ENCODE peak calls at places on chromosomes 11 and 22, in seven cellular contexts. Q is SK-N-SH, R is transverse colon, D is upper lobe of left lung, F is ovary, I is tibial nerve, E is stomach. G is an unnamed sample.

GRCh38 chr11:129131361-129131760 is 60.8 kb downstream of the ARHGAP32 start:
- DNase-seq in Q (no peak), R (no peak), D (no peak), F (no peak), I (no peak), E (no peak), G (no peak)

GRCh38 chr11:73461844-73462435 is 85.7 kb downstream of the RELT start:
- DNase-seq in Q (no peak), R (no peak), D (no peak), F (no peak), I (no peak), E (no peak), G (no peak)

GRCh38 chr22:25032066-25032465 is 79.5 kb downstream of the KIAA1671 start:
- DNase-seq in Q (no peak), R (no peak), D (no peak), F (no peak), I (no peak), E (no peak), G (no peak)

GRCh38 chr11:101267654-101268053 is 138.0 kb upstream of the PGR start:
- DNase-seq in Q (no peak), R (no peak), D (no peak), F (no peak), I (no peak), E (no peak), G (no peak)

GRCh38 chr11:12163181-12163841 is 52.9 kb downstream of the MICAL2 start:
- DNase-seq in Q (no peak), R (peak; percentile 66), D (no peak), F (no peak), I (no peak), E (no peak), G (no peak)

GRCh38 chr22:41308054-41308453 is 6.7 kb downstream of the ZC3H7B start:
- DNase-seq in Q (no peak), R (no peak), D (no peak), F (no peak), I (no peak), E (no peak), G (no peak)

GRCh38 chr11:32326522-32326921 is 108.8 kb downstream of the WT1 start:
- DNase-seq in Q (no peak), R (no peak), D (no peak), F (no peak), I (no peak), E (no peak), G (no peak)

GRCh38 chr11:26194871-26195270 is 137.1 kb upstream of the ANO3 start:
- DNase-seq in Q (no peak), R (no peak), D (no peak), F (no peak), I (no peak), E (no peak), G (no peak)

GRCh38 chr11:114077482-114078305 is 18.2 kb downstream of the ZBTB16 start:
- DNase-seq in Q (no peak), R (peak; percentile 51), D (peak; percentile 59), F (peak; percentile 18), I (no peak), E (no peak), G (no peak)

GRCh38 chr11:47186937-47187681 is 875 bp upstream of the PACSIN3 start:
- DNase-seq in Q (peak; percentile 72), R (peak; percentile 51), D (peak; percentile 63), F (peak; percentile 64), I (peak; percentile 50), E (peak; percentile 59), G (no peak)

GRCh38 chr11:104467414-104467813 is 303.5 kb upstream of the PDGFD start:
- DNase-seq in Q (no peak), R (no peak), D (no peak), F (no peak), I (no peak), E (no peak), G (no peak)

GRCh38 chr11:2769779-2770555 is 70.2 kb upstream of the KCNQ1OT1 start:
- DNase-seq in Q (no peak), R (no peak), D (peak; percentile 10), F (peak; percentile 16), I (peak; percentile 4), E (no peak), G (peak; percentile 89)

GRCh38 chr11:124109377-124109776 is 5.9 kb upstream of the VWA5A start:
- DNase-seq in Q (no peak), R (no peak), D (no peak), F (no peak), I (no peak), E (no peak), G (no peak)

GRCh38 chr22:29765905-29766631 is 739 bp downstream of the ZMAT5 start:
- DNase-seq in Q (peak; percentile 39), R (peak; percentile 44), D (no peak), F (no peak), I (no peak), E (peak; percentile 28), G (no peak)

GRCh38 chr11:88469828-88470227 is 132.3 kb upstream of the CTSC start:
- DNase-seq in Q (no peak), R (no peak), D (no peak), F (no peak), I (no peak), E (no peak), G (no peak)

GRCh38 chr11:35141538-35141937 is 2.6 kb downstream of the CD44 start:
- DNase-seq in Q (no peak), R (peak; percentile 85), D (peak; percentile 90), F (no peak), I (peak; percentile 32), E (peak; percentile 60), G (peak; percentile 96)

GRCh38 chr22:44088976-44089570 is 65.0 kb downstream of the PARVB start:
- DNase-seq in Q (no peak), R (peak; percentile 22), D (no peak), F (no peak), I (no peak), E (no peak), G (no peak)

GRCh38 chr11:38612701-38613100 is 2014.7 kb upstream of the RAG2 start:
- DNase-seq in Q (no peak), R (no peak), D (no peak), F (no peak), I (no peak), E (no peak), G (no peak)

GRCh38 chr11:133964946-133965632 is 8.3 kb upstream of the IGSF9B start:
- DNase-seq in Q (no peak), R (no peak), D (peak; percentile 72), F (no peak), I (no peak), E (no peak), G (no peak)

GRCh38 chr11:20671856-20672546 is 2.6 kb downstream of the NELL1 start:
- DNase-seq in Q (peak; percentile 67), R (no peak), D (no peak), F (no peak), I (no peak), E (no peak), G (peak; percentile 37)

GRCh38 chr11:35115688-35116030 is 23.3 kb upstream of the CD44 start:
- DNase-seq in Q (no peak), R (no peak), D (no peak), F (no peak), I (no peak), E (no peak), G (no peak)

GRCh38 chr11:112925516-112926310 is 35.5 kb upstream of the NCAM1 start:
- DNase-seq in Q (no peak), R (no peak), D (no peak), F (no peak), I (no peak), E (no peak), G (no peak)

DNA sequence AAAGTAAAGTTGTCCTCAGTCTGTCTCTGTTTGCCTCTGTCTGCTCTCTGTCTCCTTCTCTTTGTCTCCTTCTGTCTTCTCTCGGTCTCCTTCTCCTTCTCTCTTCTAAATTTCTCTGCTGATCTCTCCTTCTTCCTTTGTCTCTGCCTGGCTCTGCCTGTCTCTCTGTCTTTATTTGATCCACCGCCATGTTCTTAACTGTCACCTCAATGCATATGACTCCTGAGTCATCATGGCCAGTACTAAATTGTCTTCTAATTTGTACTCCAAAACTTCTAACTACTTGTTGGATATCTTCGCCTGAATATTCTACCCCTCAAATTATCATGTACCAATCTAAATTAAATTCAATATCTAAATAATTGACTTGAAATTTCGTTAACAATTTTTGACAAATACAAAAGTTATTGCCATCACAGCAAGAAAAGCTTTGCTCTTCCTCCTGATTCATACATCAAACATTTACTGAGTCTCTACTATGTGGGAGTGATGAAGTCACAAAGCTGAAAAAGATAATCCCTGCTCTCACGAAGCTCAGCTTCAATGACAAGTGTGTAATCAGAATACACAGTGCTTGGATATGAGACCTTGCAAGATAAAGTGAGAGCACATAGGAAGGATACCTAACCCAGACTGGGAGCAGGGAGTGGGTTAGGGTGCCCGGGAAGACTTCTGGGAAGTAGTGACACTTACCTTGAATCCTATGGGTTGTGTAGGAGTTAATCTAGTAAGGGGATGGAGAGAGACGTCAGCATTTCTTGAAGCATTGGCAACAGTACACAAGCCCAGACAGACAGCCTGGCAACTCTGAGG is 193.0 kb downstream of the MAML2 start:
- DNase-seq in Q (no peak), R (no peak), D (no peak), F (no peak), I (no peak), E (no peak), G (no peak)
- TF ChIP-seq EP300 in Q (no peak), R (no peak), D (no peak), F (no peak), I (no peak), E (no peak), G (no peak)

GRCh38 chr11:65013692-65014145 is 241 bp upstream of the ARL2 start:
- DNase-seq in Q (peak; percentile 98), R (peak; percentile 92), D (peak; percentile 92), F (peak; percentile 93), I (peak; percentile 78), E (peak; percentile 89), G (no peak)
- TF ChIP-seq EP300 in Q (no peak), R (no peak), D (no peak), F (no peak), I (peak; percentile 65), E (no peak), G (no peak)

GRCh38 chr11:13235895-13236294 is 41.7 kb upstream of the BMAL1 start:
- DNase-seq in Q (no peak), R (no peak), D (no peak), F (no peak), I (no peak), E (no peak), G (no peak)

GRCh38 chr11:13229136-13229535 is 48.5 kb upstream of the BMAL1 start:
- DNase-seq in Q (no peak), R (no peak), D (no peak), F (no peak), I (no peak), E (no peak), G (no peak)

GRCh38 chr11:13229675-13230359 is 47.8 kb upstream of the BMAL1 start:
- DNase-seq in Q (no peak), R (no peak), D (no peak), F (no peak), I (no peak), E (no peak), G (no peak)

GRCh38 chr11:13228569-13228968 is 49.0 kb upstream of the BMAL1 start:
- DNase-seq in Q (no peak), R (no peak), D (no peak), F (no peak), I (no peak), E (no peak), G (no peak)

GRCh38 chr11:13233173-13233572 is 44.4 kb upstream of the BMAL1 start:
- DNase-seq in Q (no peak), R (no peak), D (no peak), F (no peak), I (no peak), E (no peak), G (no peak)
- TF ChIP-seq EP300 in Q (no peak), R (no peak), D (no peak), F (no peak), I (no peak), E (no peak), G (no peak)

GRCh38 chr11:1050581-1051355 is 14.2 kb upstream of the MUC6 start:
- DNase-seq in Q (peak; percentile 95), R (peak; percentile 86), D (peak; percentile 72), F (peak; percentile 74), I (peak; percentile 27), E (peak; percentile 87), G (no peak)
- TF ChIP-seq EP300 in Q (no peak), R (no peak), D (no peak), F (no peak), I (no peak), E (no peak), G (no peak)